ENCODE peak calls at places on chromosomes 7 and 10, in seven cellular contexts. P is OCI-LY7, U is tibial artery, R is WTC11, I is brain microvascular endothelial cell, H is choroid plexus epithelial cell, A is neural crest cell. Z is an unnamed sample.

GRCh38 chr10:117518246-117518645 is 24.3 kb upstream of the EMX2 start:
- DNase-seq in P (no peak), U (no peak), R (no peak), I (no peak), H (no peak), A (no peak), Z (no peak)

GRCh38 chr7:113087278-113087998 is 811 bp upstream of the GPR85 start:
- DNase-seq in P (no peak), U (no peak), R (no peak), I (peak; percentile 87), H (peak; percentile 96), A (no peak), Z (peak; percentile 95)

GRCh38 chr7:124635416-124635815 is 130.2 kb downstream of the GPR37 start:
- DNase-seq in P (no peak), U (no peak), R (no peak), I (no peak), H (no peak), A (no peak), Z (no peak)

GRCh38 chr10:121848082-121848481 is 79.7 kb downstream of the ATE1 start:
- DNase-seq in P (no peak), U (no peak), R (no peak), I (no peak), H (no peak), A (no peak), Z (no peak)

GRCh38 chr10:72086466-72087391 is 1.6 kb downstream of the SPOCK2 start:
- DNase-seq in P (peak; percentile 63), U (no peak), R (peak; percentile 66), I (no peak), H (peak; percentile 32), A (no peak), Z (no peak)

GRCh38 chr10:116659049-116659670 is 38.4 kb downstream of the PNLIPRP2 start:
- DNase-seq in P (no peak), U (no peak), R (no peak), I (no peak), H (no peak), A (no peak), Z (no peak)

GRCh38 chr10:114282526-114282925 is 43.5 kb downstream of the VWA2 start:
- DNase-seq in P (no peak), U (peak; percentile 8), R (no peak), I (no peak), H (no peak), A (no peak), Z (no peak)

GRCh38 chr10:28925154-28925663 is 247.9 kb downstream of the BAMBI start:
- DNase-seq in P (no peak), U (no peak), R (peak; percentile 50), I (no peak), H (no peak), A (no peak), Z (peak; percentile 11)

GRCh38 chr7:66363655-66364054 is 158.5 kb downstream of the TPST1 start:
- DNase-seq in P (no peak), U (no peak), R (no peak), I (no peak), H (no peak), A (no peak), Z (no peak)

GRCh38 chr7:119482209-119482608 is 790.8 kb upstream of the KCND2 start:
- DNase-seq in P (peak; percentile 7), U (no peak), R (peak; percentile 63), I (peak; percentile 4), H (peak; percentile 7), A (peak; percentile 10), Z (peak; percentile 19)

GRCh38 chr7:102836206-102836938 is 76.4 kb upstream of the LRRC17 start:
- DNase-seq in P (no peak), U (no peak), R (no peak), I (peak; percentile 78), H (peak; percentile 89), A (no peak), Z (peak; percentile 98)

GRCh38 chr10:58662314-58662713 is 149.6 kb downstream of the BICC1 start:
- DNase-seq in P (no peak), U (no peak), R (no peak), I (peak; percentile 91), H (peak; percentile 97), A (no peak), Z (peak; percentile 90)

GRCh38 chr7:150944066-150945042 is 33.8 kb downstream of the KCNH2 start:
- DNase-seq in P (no peak), U (no peak), R (no peak), I (no peak), H (no peak), A (no peak), Z (no peak)

GRCh38 chr10:132112611-132113010 is 46.9 kb downstream of the JAKMIP3 start:
- DNase-seq in P (no peak), U (no peak), R (no peak), I (no peak), H (no peak), A (no peak), Z (no peak)

GRCh38 chr7:32879460-32879859 is 12.1 kb downstream of the KBTBD2 start:
- DNase-seq in P (no peak), U (no peak), R (no peak), I (no peak), H (peak; percentile 18), A (no peak), Z (peak; percentile 31)

GRCh38 chr7:128100949-128101713 is 69.9 kb upstream of the LRRC4 start:
- DNase-seq in P (no peak), U (no peak), R (no peak), I (no peak), H (no peak), A (no peak), Z (no peak)

GRCh38 chr10:71838264-71839211 is 12.5 kb downstream of the PSAP start:
- DNase-seq in P (no peak), U (no peak), R (no peak), I (peak; percentile 29), H (peak; percentile 32), A (no peak), Z (peak; percentile 23)

GRCh38 chr10:84993251-84994035 is 665.1 kb downstream of the CCSER2 start:
- DNase-seq in P (no peak), U (no peak), R (no peak), I (no peak), H (no peak), A (no peak), Z (no peak)

GRCh38 chr10:122151121-122151694 is 119.9 kb upstream of the BTBD16 start:
- DNase-seq in P (no peak), U (no peak), R (no peak), I (no peak), H (no peak), A (no peak), Z (no peak)

GRCh38 chr7:156378806-156379205 is 261.8 kb upstream of the RNF32 start:
- DNase-seq in P (no peak), U (no peak), R (no peak), I (no peak), H (no peak), A (no peak), Z (no peak)

GRCh38 chr7:113144839-113145238 is 26.5 kb upstream of the SMIM30 start:
- DNase-seq in P (no peak), U (no peak), R (no peak), I (no peak), H (no peak), A (no peak), Z (no peak)

GRCh38 chr7:148286150-148286549 is 304.4 kb upstream of the C7orf33 start:
- DNase-seq in P (peak; percentile 21), U (no peak), R (no peak), I (peak; percentile 12), H (peak; percentile 15), A (no peak), Z (no peak)

GRCh38 chr10:73887038-73888015 is 13.0 kb upstream of the CAMK2G start:
- DNase-seq in P (no peak), U (peak; percentile 83), R (no peak), I (peak; percentile 72), H (peak; percentile 87), A (no peak), Z (peak; percentile 97)

DNA sequence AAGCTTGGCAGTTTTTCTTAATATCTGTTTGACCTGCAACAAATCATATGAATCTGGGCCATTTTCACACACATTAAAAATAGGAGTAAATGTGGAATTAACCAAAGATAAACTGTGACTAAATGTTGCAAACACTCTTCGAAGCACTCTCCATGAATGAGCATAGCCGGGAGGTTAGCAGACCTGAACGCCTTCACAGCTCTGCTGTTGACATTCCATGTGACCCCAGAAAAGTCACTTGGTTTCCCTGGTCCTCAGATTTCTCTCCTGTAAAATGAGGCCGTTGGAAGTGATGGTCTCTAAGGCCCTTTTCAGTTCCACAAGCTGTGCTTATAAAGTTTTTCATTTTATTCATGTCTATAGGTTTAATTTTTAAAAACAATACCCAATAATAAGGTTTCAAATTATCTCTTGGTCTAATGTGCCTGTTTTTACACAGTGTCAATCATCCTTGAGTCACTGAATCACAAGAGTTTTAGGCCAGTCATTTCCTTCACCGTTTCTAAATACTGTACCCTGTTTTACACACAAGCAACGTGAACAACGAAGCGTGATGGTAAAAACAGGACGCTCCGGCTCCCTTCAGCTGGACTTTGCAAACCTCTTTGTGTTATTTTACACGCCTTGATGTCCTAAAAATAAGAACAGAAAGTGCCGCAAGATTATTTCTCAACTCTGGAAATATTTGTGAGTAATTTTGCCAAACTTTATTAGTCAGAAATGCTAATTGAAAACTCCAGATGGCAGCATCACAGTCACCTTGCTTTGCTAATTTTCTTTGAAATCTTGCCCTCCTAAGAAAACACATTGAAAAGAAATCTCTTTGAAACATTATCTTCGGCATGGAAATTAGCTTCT is 38.6 kb upstream of the MET start:
- DNase-seq in P (no peak), U (peak; percentile 38), R (no peak), I (no peak), H (peak; percentile 72), A (no peak), Z (peak; percentile 58)
- TF ChIP-seq CTCF in P (peak; percentile 21), U (no peak), R (no peak), I (no peak), H (peak; percentile 37), A (no peak), Z (no peak)

DNA sequence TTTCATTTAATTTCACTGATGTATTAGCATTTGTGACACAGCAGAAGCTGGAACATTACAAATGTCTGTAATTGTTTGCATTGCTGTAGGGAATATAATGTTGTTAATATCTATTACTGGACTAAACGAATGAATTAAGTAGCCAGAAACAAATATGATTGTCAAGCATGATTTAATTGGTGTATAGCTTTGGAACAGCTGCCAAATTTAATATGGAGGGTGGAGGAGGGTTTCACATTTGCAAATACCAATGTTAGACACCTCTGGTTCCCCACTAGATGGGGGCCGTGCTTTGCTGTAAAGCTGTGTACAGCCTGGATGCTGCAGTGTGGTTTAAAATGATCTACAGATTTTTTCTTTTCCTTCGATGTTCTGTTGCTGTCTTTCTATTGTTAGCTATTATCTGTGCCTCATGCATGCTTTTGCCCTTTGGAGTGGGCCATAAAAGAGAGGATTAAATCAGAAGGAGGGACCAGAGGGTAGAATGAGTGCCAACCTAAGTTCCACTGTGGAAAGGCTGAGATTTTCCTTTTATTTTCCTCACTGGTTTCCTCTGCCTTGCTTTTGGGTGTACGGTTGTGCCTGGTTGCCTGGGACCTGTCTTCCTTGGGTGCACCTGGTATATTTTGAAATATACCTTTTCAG is 23.1 kb downstream of the DNAJB9 start:
- DNase-seq in P (peak; percentile 35), U (no peak), R (no peak), I (no peak), H (peak; percentile 60), A (no peak), Z (peak; percentile 9)
- TF ChIP-seq CTCF in P (peak; percentile 62), U (no peak), R (no peak), I (peak; percentile 52), H (peak; percentile 62), A (peak; percentile 60), Z (peak; percentile 26)

GRCh38 chr7:158572000-158572828 is 15.4 kb downstream of the PTPRN2 start:
- DNase-seq in P (peak; percentile 8), U (no peak), R (no peak), I (no peak), H (peak; percentile 45), A (no peak), Z (no peak)
- TF ChIP-seq CTCF in P (peak; percentile 36), U (no peak), R (no peak), I (peak; percentile 32), H (peak; percentile 51), A (no peak), Z (no peak)

GRCh38 chr10:3887885-3888476 is 103.0 kb upstream of the KLF6 start:
- DNase-seq in P (no peak), U (peak; percentile 74), R (peak; percentile 37), I (peak; percentile 96), H (peak; percentile 97), A (no peak), Z (peak; percentile 85)
- TF ChIP-seq CTCF in P (no peak), U (no peak), R (no peak), I (no peak), H (peak; percentile 5), A (no peak), Z (no peak)